ENCODE peak calls at places on chromosomes 12 and 14, in five cellular contexts. Q is RWPE1; T is astrocyte of the cerebellum; E is CD4-positive, alpha-beta T cell; D is left lung. C is an unnamed sample.

GRCh38 chr14:64540208-64541202 is at the start of gene HSPA2:
- DNase-seq in Q (peak; percentile 99), D (peak; percentile 99), E (peak; percentile 89), T (peak; percentile 99), C (peak; percentile 99)

GRCh38 chr12:132477009-132477702 is 12.8 kb upstream of the FBRSL1 start:
- DNase-seq in Q (no peak), T (no peak), D (no peak), E (no peak), C (no peak)

GRCh38 chr14:104229621-104230041 is 91.2 kb downstream of the KIF26A start:
- DNase-seq in Q (no peak), D (no peak), T (no peak), E (no peak), C (no peak)

GRCh38 chr14:58725226-58725625 is 87.5 kb downstream of the DACT1 start:
- DNase-seq in T (no peak), Q (no peak), E (no peak), D (no peak), C (no peak)

GRCh38 chr12:88600272-88600671 is 20.0 kb upstream of the KITLG start:
- DNase-seq in Q (peak; percentile 14), D (no peak), E (no peak), T (no peak), C (no peak)

GRCh38 chr12:109944975-109945374 is 44.9 kb downstream of the TCHP start:
- DNase-seq in Q (no peak), E (no peak), T (no peak), D (no peak), C (no peak)

GRCh38 chr14:100405752-100406455 is 82.8 kb downstream of the SLC25A47 start:
- DNase-seq in E (no peak), D (no peak), Q (no peak), T (no peak), C (no peak)

GRCh38 chr14:92511472-92512247 is 1.9 kb upstream of the RIN3 start:
- DNase-seq in Q (peak; percentile 89), T (peak; percentile 94), D (peak; percentile 70), E (no peak), C (peak; percentile 65)

GRCh38 chr12:57475271-57476161 is 4.2 kb downstream of the ARHGAP9 start:
- DNase-seq in Q (no peak), E (no peak), D (peak; percentile 56), T (no peak), C (peak; percentile 40)

GRCh38 chr14:50366589-50366988 is 30.1 kb downstream of the CDKL1 start:
- DNase-seq in D (no peak), Q (no peak), T (no peak), E (no peak), C (no peak)

GRCh38 chr12:55726911-55727310 is 1.9 kb downstream of the CD63 start:
- DNase-seq in E (no peak), Q (no peak), D (peak; percentile 54), T (no peak), C (no peak)

GRCh38 chr14:102319351-102320032 is at the start of gene ZNF839:
- DNase-seq in D (peak; percentile 94), Q (peak; percentile 82), T (peak; percentile 61), E (peak; percentile 90), C (no peak)

GRCh38 chr12:29230800-29231560 is 81.9 kb downstream of the FAR2 start:
- DNase-seq in E (no peak), T (no peak), Q (no peak), D (no peak), C (no peak)

GRCh38 chr14:105860615-105861580 is 334.5 kb downstream of the TMEM121 start:
- DNase-seq in Q (no peak), E (no peak), T (no peak), D (peak; percentile 33), C (no peak)

GRCh38 chr12:125403145-125403789 is 338.0 kb downstream of the AACS start:
- DNase-seq in E (no peak), D (no peak), T (peak; percentile 12), Q (peak; percentile 8), C (no peak)

GRCh38 chr12:57864382-57864781 is 17.9 kb upstream of the CTDSP2 start:
- DNase-seq in D (no peak), E (no peak), T (no peak), Q (no peak), C (no peak)

GRCh38 chr14:102220031-102220430 is 80.3 kb downstream of the WDR20 start:
- DNase-seq in T (no peak), D (no peak), Q (no peak), E (no peak), C (no peak)

GRCh38 chr12:130658561-130658960 is 57.5 kb downstream of the RIMBP2 start:
- DNase-seq in T (no peak), Q (no peak), E (no peak), D (no peak), C (no peak)

GRCh38 chr12:105084251-105085250 is at the start of gene ALDH1L2:
- DNase-seq in E (peak; percentile 21), T (no peak), D (peak; percentile 89), Q (peak; percentile 70), C (no peak)

GRCh38 chr14:68637106-68638021 is 155.5 kb downstream of the ZFP36L1 start:
- DNase-seq in D (no peak), Q (no peak), E (peak; percentile 24), T (no peak), C (no peak)

GRCh38 chr12:2076196-2076570 is 23.4 kb downstream of the CACNA1C start:
- DNase-seq in T (no peak), E (no peak), D (no peak), Q (no peak), C (no peak)

DNA sequence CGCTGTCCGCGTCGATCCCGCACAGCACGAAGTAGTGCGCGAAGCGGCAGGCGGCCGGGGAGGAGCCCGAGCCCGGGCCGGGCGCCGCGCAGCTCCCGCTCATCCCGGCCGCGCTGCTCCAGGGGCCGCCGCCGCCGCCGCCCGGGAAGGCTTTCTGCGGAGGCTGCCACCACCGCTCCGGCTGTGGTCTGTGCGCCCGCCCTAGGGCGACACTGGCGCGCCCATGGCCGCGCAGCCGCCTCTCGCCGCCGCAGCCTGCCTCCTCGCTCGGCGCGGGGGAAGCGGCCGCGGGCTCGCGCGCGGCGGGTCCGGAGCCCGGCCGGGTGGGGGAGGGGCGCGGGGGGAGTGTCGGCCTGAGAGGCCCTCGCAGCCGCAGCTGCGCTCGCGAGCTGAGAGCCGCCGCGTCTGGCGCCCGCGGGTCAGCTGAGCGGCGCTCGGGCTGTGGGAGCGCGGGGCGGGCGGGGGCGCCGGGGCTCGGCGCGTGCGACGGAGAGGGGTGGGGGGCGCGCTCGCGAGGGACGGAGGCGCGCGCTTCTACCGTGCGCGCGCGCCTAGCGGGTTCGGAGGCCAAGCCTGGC is at the start of gene DENND5B:
- DNase-seq in D (peak; percentile 63), Q (peak; percentile 55), T (no peak), E (peak; percentile 5), C (no peak)
- TF ChIP-seq CTCF in D (no peak), Q (no peak), T (no peak), E (no peak), C (no peak)

GRCh38 chr12:14514946-14515345 is 52.7 kb downstream of the PLBD1 start:
- DNase-seq in E (no peak), T (no peak), Q (peak; percentile 64), D (no peak), C (no peak)

GRCh38 chr12:14510574-14510973 is 57.1 kb downstream of the PLBD1 start:
- DNase-seq in T (no peak), D (no peak), Q (no peak), E (no peak), C (no peak)

DNA sequence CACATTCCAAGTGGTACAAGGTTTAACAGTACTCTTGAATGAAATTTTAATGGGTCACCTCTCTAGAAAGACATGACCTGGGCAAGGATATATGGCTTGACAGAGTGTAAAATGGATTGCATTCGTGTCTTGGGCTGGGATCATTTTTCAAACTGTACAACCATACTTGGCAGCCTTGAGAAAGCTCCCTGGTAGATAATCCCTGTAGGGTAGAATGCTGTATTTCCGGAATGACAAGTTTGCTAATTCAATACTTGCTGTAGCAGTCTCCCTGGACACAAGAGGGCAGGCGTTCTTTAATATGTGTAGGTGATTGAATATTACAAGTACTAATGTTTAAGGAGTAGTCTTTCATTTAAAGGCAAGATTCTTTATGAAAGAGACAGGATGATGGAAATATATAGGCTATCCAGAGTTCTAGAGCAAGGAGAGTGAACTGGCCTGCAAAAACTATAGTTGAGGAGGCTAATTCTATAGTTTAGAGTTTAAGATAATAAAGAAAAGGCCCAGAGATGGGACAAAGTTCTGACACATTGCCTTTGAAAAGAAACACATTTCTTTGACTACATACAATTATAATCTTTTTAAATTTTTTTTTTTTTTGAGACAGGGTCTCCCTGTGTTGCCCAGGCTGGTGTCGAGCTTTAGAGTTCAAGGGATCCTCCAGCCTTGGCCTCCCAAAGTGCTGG is 53.4 kb downstream of the PLBD1 start:
- DNase-seq in T (peak; percentile 5), Q (peak; percentile 83), E (no peak), D (no peak), C (peak; percentile 64)
- TF ChIP-seq CTCF in T (peak; percentile 39), Q (no peak), E (no peak), D (peak; percentile 41), C (peak; percentile 77)

GRCh38 chr14:37598085-37598972 is 2.9 kb downstream of the TTC6 start:
- DNase-seq in T (no peak), Q (no peak), D (peak; percentile 57), E (no peak), C (no peak)

GRCh38 chr14:37595809-37596595 is 573 bp downstream of the TTC6 start:
- DNase-seq in D (peak; percentile 86), E (no peak), T (no peak), Q (peak; percentile 77), C (no peak)

GRCh38 chr14:37596790-37597189 is 1.4 kb downstream of the TTC6 start:
- DNase-seq in T (no peak), D (no peak), Q (no peak), E (no peak), C (no peak)

GRCh38 chr14:37598973-37599526 is 3.6 kb downstream of the TTC6 start:
- DNase-seq in T (no peak), Q (no peak), D (no peak), E (no peak), C (no peak)

DNA sequence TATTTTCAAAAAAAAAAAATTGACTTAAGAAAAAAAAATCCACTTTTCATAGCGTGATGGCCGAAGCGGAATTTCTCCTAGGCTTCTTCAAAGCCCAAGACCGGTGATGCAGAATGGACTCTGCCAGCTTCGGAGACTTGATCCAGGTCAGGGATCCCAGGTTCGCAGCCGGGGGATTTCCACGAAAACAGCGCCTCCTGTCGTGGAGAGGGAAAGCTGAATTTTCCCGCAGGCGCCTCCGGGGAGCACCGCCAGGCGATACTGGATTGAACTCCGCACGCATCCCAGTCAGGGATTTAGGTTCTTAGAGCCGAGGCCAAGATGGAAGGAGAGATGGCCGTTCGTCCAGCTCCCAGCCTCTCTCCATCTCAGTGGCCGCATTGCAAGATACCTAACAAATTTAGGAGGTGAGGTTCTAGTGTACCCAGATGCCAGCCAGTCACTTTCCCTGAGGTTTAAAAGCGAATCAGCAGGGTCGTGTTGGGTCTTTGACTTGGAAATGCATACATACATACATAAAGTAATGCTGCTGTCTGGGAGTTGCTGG is 2.2 kb downstream of the TTC6 start:
- DNase-seq in E (no peak), Q (no peak), D (peak; percentile 47), T (no peak), C (no peak)
- TF ChIP-seq CTCF in E (no peak), Q (no peak), D (no peak), T (peak; percentile 42), C (peak; percentile 59)

DNA sequence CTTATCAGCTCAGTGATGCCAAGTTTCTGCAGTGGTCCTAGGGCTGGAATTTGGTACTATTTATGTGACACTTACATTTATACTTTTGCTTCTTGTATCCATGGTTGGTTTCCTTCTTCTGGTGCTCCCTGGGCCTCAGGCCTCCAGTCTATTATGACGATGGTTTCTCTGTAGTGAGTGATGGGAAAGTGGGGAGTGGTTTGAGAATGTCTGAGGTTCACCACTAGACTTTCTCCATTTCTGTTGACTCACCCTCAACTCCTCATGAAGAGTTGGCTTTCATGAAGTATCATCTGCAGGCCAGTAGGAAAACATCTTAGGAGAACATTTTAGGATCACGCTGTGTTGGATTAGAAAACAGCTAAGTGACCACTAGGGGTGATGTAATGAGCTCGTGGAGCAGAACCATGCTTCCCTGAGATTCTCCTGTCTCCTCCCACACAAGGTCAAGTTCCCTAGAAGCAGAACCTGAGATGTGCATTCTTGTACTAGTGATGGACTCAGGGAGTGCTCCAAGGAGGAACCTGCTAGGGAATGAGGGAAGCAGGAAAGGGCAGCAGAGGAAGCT is 32.1 kb downstream of the RPH3A start:
- DNase-seq in E (no peak), Q (no peak), D (no peak), T (no peak), C (no peak)
- TF ChIP-seq CTCF in E (no peak), Q (no peak), D (no peak), T (no peak), C (peak; percentile 9)